ENCODE peak calls at places on chromosome X, in seven cellular contexts. I, X, M, P, S, N and Y are unnamed samples. For H3K9me3 and H3K4me1, the result is how much of the 10 kb centered on the place peaks cover.

GRCh38 chrX:9885150-9885549 is 82.0 kb upstream of the CLDN34 start:
- DNase-seq in I (peak), X (peak), M (peak), P (peak), S (no peak), N (no peak), Y (peak)

GRCh38 chrX:119374736-119375135 is 24.4 kb upstream of the SLC25A43 start:
- DNase-seq in I (no peak), X (no peak), M (no peak), P (no peak), S (no peak), N (no peak), Y (no peak)

GRCh38 chrX:133549319-133549933 is 134.1 kb upstream of the GPC4 start:
- DNase-seq in I (no peak), X (no peak), M (no peak), P (no peak), S (no peak), N (no peak), Y (no peak)

GRCh38 chrX:9604111-9604907 is 139.5 kb downstream of the TBL1X start:
- DNase-seq in I (no peak), X (no peak), M (no peak), P (no peak), S (no peak), N (no peak), Y (no peak)

GRCh38 chrX:153400146-153401132 is 711 bp downstream of the PNMA6E start:
- DNase-seq in I (peak), X (peak), M (peak), P (peak), S (no peak), N (peak), Y (peak)

GRCh38 chrX:125004799-125005198 is 314.9 kb upstream of the TEX13C start:
- DNase-seq in I (no peak), X (peak), M (no peak), P (no peak), S (no peak), N (no peak), Y (no peak)

GRCh38 chrX:13001961-13002671 is 27.2 kb downstream of the TMSB4X start:
- DNase-seq in I (no peak), X (no peak), M (no peak), P (no peak), S (no peak), N (no peak), Y (no peak)

GRCh38 chrX:24594531-24594930 is 52.6 kb downstream of the PCYT1B start:
- DNase-seq in I (no peak), X (no peak), M (no peak), P (no peak), S (no peak), N (no peak), Y (no peak)

GRCh38 chrX:14027511-14028019 is 2.1 kb downstream of the GEMIN8 start:
- DNase-seq in I (no peak), X (peak), M (no peak), P (peak), S (peak), N (no peak), Y (no peak)

GRCh38 chrX:112687189-112687691 is 7.5 kb upstream of the LHFPL1 start:
- DNase-seq in I (no peak), X (no peak), M (no peak), P (no peak), S (no peak), N (no peak), Y (no peak)

GRCh38 chrX:11968991-11969390 is 169.3 kb upstream of the FRMPD4 start:
- DNase-seq in I (no peak), X (no peak), M (no peak), P (no peak), S (no peak), N (no peak), Y (no peak)

GRCh38 chrX:49184294-49185061 is 1.7 kb downstream of the PRICKLE3 start:
- DNase-seq in I (no peak), X (peak), M (peak), P (no peak), S (no peak), N (peak), Y (peak)

GRCh38 chrX:1542994-1543725 is 6.2 kb upstream of the P2RY8 start:
- DNase-seq in I (no peak), X (no peak), M (no peak), P (no peak), S (no peak), N (no peak), Y (no peak)

GRCh38 chrX:78103656-78104446 is at the start of gene PGK1:
- DNase-seq in I (peak), X (peak), M (peak), P (peak), S (peak), N (peak), Y (peak)

GRCh38 chrX:8988456-8988855 is 45.5 kb downstream of the FAM9B start:
- DNase-seq in I (no peak), X (no peak), M (no peak), P (peak), S (no peak), N (no peak), Y (no peak)

GRCh38 chrX:68439341-68439740 is 6.0 kb upstream of the OPHN1 start:
- DNase-seq in I (no peak), X (no peak), M (no peak), P (no peak), S (no peak), N (no peak), Y (no peak)

GRCh38 chrX:110412971-110413726 is 54.5 kb downstream of the RTL9 start:
- DNase-seq in I (peak), X (peak), M (no peak), P (peak), S (no peak), N (no peak), Y (peak)

GRCh38 chrX:68867458-68868166 is 38.8 kb downstream of the EFNB1 start:
- DNase-seq in I (no peak), X (no peak), M (no peak), P (no peak), S (no peak), N (no peak), Y (no peak)

GRCh38 chrX:72294497-72294896 is 11.2 kb downstream of the CITED1 start:
- DNase-seq in I (no peak), X (no peak), M (no peak), P (no peak), S (no peak), N (no peak), Y (no peak)

GRCh38 chrX:137999542-137999941 is 433.6 kb downstream of the ZIC3 start:
- DNase-seq in I (no peak), X (no peak), M (no peak), P (no peak), S (no peak), N (no peak), Y (no peak)

GRCh38 chrX:2521092-2521926 is 20.5 kb upstream of the DHRSX start:
- DNase-seq in I (no peak), X (no peak), M (no peak), P (no peak), S (peak), N (no peak), Y (no peak)

GRCh38 chrX:150934453-150934852 is 36.0 kb upstream of the CD99L2 start:
- DNase-seq in I (no peak), X (no peak), M (no peak), P (no peak), S (no peak), N (no peak), Y (no peak)

GRCh38 chrX:47540754-47541538 is 20.1 kb upstream of the ARAF start:
- DNase-seq in I (peak), X (peak), M (peak), P (peak), S (no peak), N (peak), Y (peak)

GRCh38 chrX:115311139-115311538 is 21.6 kb downstream of the LUZP4 start:
- DNase-seq in I (peak), X (no peak), M (no peak), P (no peak), S (no peak), N (no peak), Y (no peak)

GRCh38 chrX:17405225-17405969 is 30.4 kb downstream of the NHS start:
- DNase-seq in I (no peak), X (no peak), M (peak), P (peak), S (no peak), N (no peak), Y (no peak)

GRCh38 chrX:149365061-149365460 is 140.0 kb downstream of the IDS start:
- DNase-seq in I (no peak), X (no peak), M (no peak), P (peak), S (no peak), N (no peak), Y (no peak)

GRCh38 chrX:43552703-43553102 is 103.4 kb upstream of the MAOA start:
- DNase-seq in I (no peak), X (no peak), M (no peak), P (no peak), S (no peak), N (no peak), Y (no peak)

GRCh38 chrX:44507292-44507691 is 35.4 kb downstream of the FUNDC1 start:
- DNase-seq in I (no peak), X (no peak), M (no peak), P (no peak), S (no peak), N (no peak), Y (no peak)

GRCh38 chrX:113075521-113075920 is 234.9 kb upstream of the AMOT start:
- DNase-seq in I (no peak), X (no peak), M (no peak), P (no peak), S (no peak), N (no peak), Y (no peak)

GRCh38 chrX:46257451-46257879 is 287.8 kb downstream of the ZNF674 start:
- DNase-seq in I (no peak), X (no peak), M (no peak), P (no peak), S (no peak), N (no peak), Y (no peak)

GRCh38 chrX:130523460-130524394 is 121.9 kb downstream of the RBMX2 start:
- DNase-seq in I (peak), X (peak), M (no peak), P (no peak), S (no peak), N (no peak), Y (no peak)

GRCh38 chrX:34350552-34350951 is 218.4 kb upstream of the FAM47A start:
- DNase-seq in I (no peak), X (no peak), M (no peak), P (no peak), S (no peak), N (no peak), Y (no peak)

GRCh38 chrX:49209434-49210251 is 9.7 kb upstream of the SYP start:
- DNase-seq in I (no peak), X (peak), M (no peak), P (no peak), S (no peak), N (no peak), Y (no peak)

GRCh38 chrX:69083361-69083760 is 81.9 kb downstream of the PJA1 start:
- DNase-seq in I (no peak), X (no peak), M (no peak), P (no peak), S (no peak), N (no peak), Y (no peak)

GRCh38 chrX:22699591-22700091 is 300.1 kb upstream of the DDX53 start:
- DNase-seq in I (no peak), X (no peak), M (no peak), P (no peak), S (no peak), N (no peak), Y (no peak)

GRCh38 chrX:118510076-118510475 is 14.5 kb downstream of the DOCK11 start:
- DNase-seq in I (no peak), X (no peak), M (no peak), P (no peak), S (no peak), N (no peak), Y (no peak)

GRCh38 chrX:41333744-41333993 is 293 bp upstream of the DDX3X start:
- DNase-seq in I (no peak), X (no peak), M (peak), P (peak), S (peak), N (no peak), Y (peak)

GRCh38 chrX:120857240-120857639 is 18.4 kb downstream of the CT47B1 start:
- DNase-seq in I (no peak), X (no peak), M (peak), P (no peak), S (no peak), N (peak), Y (peak)

GRCh38 chrX:20378291-20378920 is 111.7 kb upstream of the RPS6KA3 start:
- DNase-seq in I (no peak), X (no peak), M (no peak), P (no peak), S (peak), N (no peak), Y (no peak)

GRCh38 chrX:107167163-107167921 is 38.9 kb downstream of the NUP62CL start:
- DNase-seq in I (no peak), X (no peak), M (no peak), P (no peak), S (no peak), N (no peak), Y (no peak)

DNA sequence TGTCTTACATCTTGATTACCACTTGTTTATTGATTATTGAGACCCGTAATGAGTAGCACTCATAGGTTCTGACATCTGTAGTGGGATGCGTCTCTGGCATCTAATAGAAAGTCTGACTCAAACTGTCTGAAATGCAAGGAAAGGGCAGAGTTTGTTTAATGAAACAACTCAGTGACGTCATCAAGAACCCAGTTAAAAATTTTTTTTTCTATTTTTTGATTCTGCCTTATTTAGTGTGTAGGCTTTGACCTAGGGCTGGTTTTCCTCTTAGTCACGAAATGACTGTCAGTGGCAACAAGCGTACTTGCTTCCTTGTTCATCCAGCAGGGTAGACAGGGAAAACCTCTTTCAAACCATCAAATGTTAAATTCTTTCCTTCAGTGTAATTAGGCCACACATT is 3.1 kb upstream of the CDKL5 start:
- DNase-seq in I (no peak), X (no peak), M (no peak), P (no peak), S (no peak), N (no peak), Y (no peak)
- TF ChIP-seq YY1 in I (no peak), X (no peak), M (no peak), P (no peak), S (no peak), N (no peak), Y (no peak)

DNA sequence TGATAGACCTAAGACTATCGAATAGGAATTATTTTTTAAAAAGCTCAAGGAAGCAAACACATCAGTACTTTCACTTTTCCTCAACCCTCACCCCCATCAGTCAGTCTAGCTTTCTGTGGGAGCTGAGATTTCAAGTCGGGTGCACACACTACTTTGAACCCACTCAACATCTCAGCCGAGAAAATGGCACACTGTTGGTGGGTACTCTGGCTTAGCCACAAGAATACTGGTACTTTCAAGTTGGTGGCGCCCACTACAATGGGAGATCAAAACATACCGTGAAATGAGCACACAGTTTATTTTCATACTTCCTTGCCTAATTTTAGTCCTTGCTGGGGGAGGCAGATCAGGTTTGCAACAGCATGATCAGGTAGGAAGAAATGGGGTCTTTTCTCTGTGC is 10.2 kb downstream of the CD40LG start:
- DNase-seq in I (no peak), X (no peak), M (no peak), P (no peak), S (no peak), N (no peak), Y (no peak)
- H3K9me3 ChIP-seq in I (under half), X (under half), M (under half), P (under half), S (under half), N (under half), Y (under half)

GRCh38 chrX:40165206-40165605 is 67.4 kb upstream of the BCOR start:
- DNase-seq in I (no peak), X (no peak), M (no peak), P (no peak), S (no peak), N (no peak), Y (no peak)

GRCh38 chrX:40166582-40166981 is 68.8 kb upstream of the BCOR start:
- DNase-seq in I (peak), X (no peak), M (no peak), P (no peak), S (no peak), N (no peak), Y (no peak)

GRCh38 chrX:40164751-40165150 is 67.0 kb upstream of the BCOR start:
- DNase-seq in I (no peak), X (no peak), M (no peak), P (no peak), S (no peak), N (no peak), Y (no peak)

GRCh38 chrX:40167240-40168182 is 69.8 kb upstream of the BCOR start:
- DNase-seq in I (no peak), X (peak), M (no peak), P (no peak), S (no peak), N (no peak), Y (no peak)

GRCh38 chrX:40165861-40166260 is 68.1 kb upstream of the BCOR start:
- DNase-seq in I (no peak), X (no peak), M (no peak), P (no peak), S (no peak), N (no peak), Y (no peak)
- H3K4me1 ChIP-seq in I (half or more), X (under half), M (half or more), P (half or more), S (under half), N (under half), Y (under half)

GRCh38 chrX:39652336-39652735 is 445.4 kb downstream of the BCOR start:
- DNase-seq in I (peak), X (peak), M (peak), P (no peak), S (no peak), N (no peak), Y (peak)
- TF ChIP-seq YY1 in I (no peak), X (no peak), M (no peak), P (no peak), S (no peak), N (no peak), Y (no peak)